ENCODE peak calls at places on chromosomes 2 and 18, in eight cellular contexts. W is Panc1; Q is OCI-M1; L is NCI-H2171 treated with DMSO at 0.1 percent for 48 hours; I is central memory CD8-positive, alpha-beta T cell; N is IMR-90; H is effector CD4-positive, alpha-beta T cell; D is SW 1271. V is an unnamed sample.

GRCh38 chr2:28747714-28748113 is 3.9 kb upstream of the PPP1CB start:
- DNase-seq in W (no peak), Q (no peak), L (no peak), I (no peak), N (no peak), H (no peak), D (no peak), V (no peak)

GRCh38 chr2:42809876-42810125 is 17.4 kb upstream of the HAAO start:
- DNase-seq in W (no peak), Q (peak; percentile 94), L (no peak), I (no peak), N (peak; percentile 77), H (no peak), D (peak; percentile 83), V (no peak)

GRCh38 chr2:88753833-88754584 is 62.5 kb downstream of the RPIA start:
- DNase-seq in W (no peak), Q (peak; percentile 14), L (no peak), I (no peak), N (peak; percentile 61), H (no peak), D (no peak), V (peak; percentile 66)

GRCh38 chr2:47265751-47266231 is 110.7 kb upstream of the STPG4 start:
- DNase-seq in W (no peak), Q (no peak), L (peak; percentile 26), I (no peak), N (no peak), H (no peak), D (no peak), V (no peak)

GRCh38 chr18:24153397-24153796 is 14.5 kb downstream of the CABYR start:
- DNase-seq in W (no peak), Q (no peak), L (no peak), I (no peak), N (no peak), H (no peak), D (no peak), V (no peak)

GRCh38 chr18:22466608-22467390 is 49.1 kb upstream of the CTAGE1 start:
- DNase-seq in W (peak; percentile 48), Q (no peak), L (no peak), I (no peak), N (peak; percentile 89), H (no peak), D (no peak), V (no peak)

GRCh38 chr2:176443941-176444340 is 174.7 kb downstream of the MTX2 start:
- DNase-seq in W (no peak), Q (no peak), L (no peak), I (no peak), N (peak; percentile 19), H (no peak), D (no peak), V (no peak)

GRCh38 chr2:66915237-66915636 is 480.3 kb downstream of the MEIS1 start:
- DNase-seq in W (no peak), Q (no peak), L (no peak), I (no peak), N (peak; percentile 20), H (no peak), D (no peak), V (no peak)

GRCh38 chr2:98445167-98445522 is 487 bp downstream of the INPP4A start:
- DNase-seq in W (no peak), Q (peak; percentile 51), L (no peak), I (no peak), N (no peak), H (no peak), D (no peak), V (peak; percentile 42)

GRCh38 chr18:77045682-77046081 is 86.9 kb downstream of the MBP start:
- DNase-seq in W (no peak), Q (no peak), L (no peak), I (no peak), N (no peak), H (no peak), D (no peak), V (no peak)

GRCh38 chr2:173876833-173877413 is 88.2 kb downstream of the SP3 start:
- DNase-seq in W (no peak), Q (no peak), L (no peak), I (no peak), N (no peak), H (no peak), D (no peak), V (no peak)

V was measured in GM13977.